ENCODE peak calls at places on chromosomes 2 and 18, in five cellular contexts. One of them, this sample, is unnamed.

GRCh38 chr2:96808176-96808837 is 7.8 kb upstream of the CNNM3 start:
- DNase-seq in neuronal stem cell: no peak
- DNase-seq in IMR-90: no peak
- DNase-seq in mesenchymal stem cell: no peak
- DNase-seq in H1: no peak
- DNase-seq in this sample: no peak

GRCh38 chr18:77042583-77042982 is 90.0 kb downstream of the MBP start:
- DNase-seq in neuronal stem cell: no peak
- DNase-seq in IMR-90: no peak
- DNase-seq in mesenchymal stem cell: no peak
- DNase-seq in H1: no peak
- DNase-seq in this sample: peak; percentile 75

GRCh38 chr2:74894261-74895030 is 60.5 kb downstream of the HK2 start:
- DNase-seq in neuronal stem cell: no peak
- DNase-seq in IMR-90: peak; percentile 78
- DNase-seq in mesenchymal stem cell: peak; percentile 66
- DNase-seq in H1: no peak
- DNase-seq in this sample: peak; percentile 37

GRCh38 chr2:67650292-67651133 is 253.4 kb downstream of the ETAA1 start:
- DNase-seq in neuronal stem cell: peak; percentile 58
- DNase-seq in IMR-90: peak; percentile 96
- DNase-seq in mesenchymal stem cell: peak; percentile 91
- DNase-seq in H1: peak; percentile 38
- DNase-seq in this sample: peak; percentile 31

GRCh38 chr2:172102159-172102857 is 392 bp downstream of the DLX2 start:
- DNase-seq in neuronal stem cell: no peak
- DNase-seq in IMR-90: peak; percentile 61
- DNase-seq in mesenchymal stem cell: peak; percentile 59
- DNase-seq in H1: no peak
- DNase-seq in this sample: peak; percentile 74

GRCh38 chr2:41966431-41966893 is 81.4 kb upstream of the PKDCC start:
- DNase-seq in neuronal stem cell: no peak
- DNase-seq in IMR-90: peak; percentile 96
- DNase-seq in mesenchymal stem cell: peak; percentile 96
- DNase-seq in H1: no peak
- DNase-seq in this sample: peak; percentile 69

GRCh38 chr2:224302952-224303351 is 99.0 kb downstream of the FAM124B start:
- DNase-seq in neuronal stem cell: no peak
- DNase-seq in IMR-90: no peak
- DNase-seq in mesenchymal stem cell: no peak
- DNase-seq in H1: no peak
- DNase-seq in this sample: no peak

GRCh38 chr2:231331533-231331932 is 64.0 kb upstream of the B3GNT7 start:
- DNase-seq in neuronal stem cell: no peak
- DNase-seq in IMR-90: no peak
- DNase-seq in mesenchymal stem cell: no peak
- DNase-seq in H1: no peak
- DNase-seq in this sample: no peak

GRCh38 chr2:98937906-98938305 is 1.9 kb upstream of the CRACDL start:
- DNase-seq in neuronal stem cell: no peak
- DNase-seq in IMR-90: no peak
- DNase-seq in mesenchymal stem cell: no peak
- DNase-seq in H1: no peak
- DNase-seq in this sample: no peak

GRCh38 chr2:113200236-113200635 is 26.5 kb downstream of the PSD4 start:
- DNase-seq in neuronal stem cell: no peak
- DNase-seq in IMR-90: no peak
- DNase-seq in mesenchymal stem cell: no peak
- DNase-seq in H1: peak; percentile 13
- DNase-seq in this sample: no peak

GRCh38 chr2:113198790-113199612 is 25.2 kb downstream of the PSD4 start:
- DNase-seq in neuronal stem cell: peak; percentile 74
- DNase-seq in IMR-90: peak; percentile 47
- DNase-seq in mesenchymal stem cell: peak; percentile 72
- DNase-seq in H1: peak; percentile 54
- DNase-seq in this sample: peak; percentile 85

GRCh38 chr2:113197347-113198047 is 23.7 kb downstream of the PSD4 start:
- DNase-seq in neuronal stem cell: no peak
- DNase-seq in IMR-90: no peak
- DNase-seq in mesenchymal stem cell: no peak
- DNase-seq in H1: no peak
- DNase-seq in this sample: no peak

GRCh38 chr2:113196839-113197238 is 23.1 kb downstream of the PSD4 start:
- DNase-seq in neuronal stem cell: no peak
- DNase-seq in IMR-90: no peak
- DNase-seq in mesenchymal stem cell: no peak
- DNase-seq in H1: no peak
- DNase-seq in this sample: no peak

DNA sequence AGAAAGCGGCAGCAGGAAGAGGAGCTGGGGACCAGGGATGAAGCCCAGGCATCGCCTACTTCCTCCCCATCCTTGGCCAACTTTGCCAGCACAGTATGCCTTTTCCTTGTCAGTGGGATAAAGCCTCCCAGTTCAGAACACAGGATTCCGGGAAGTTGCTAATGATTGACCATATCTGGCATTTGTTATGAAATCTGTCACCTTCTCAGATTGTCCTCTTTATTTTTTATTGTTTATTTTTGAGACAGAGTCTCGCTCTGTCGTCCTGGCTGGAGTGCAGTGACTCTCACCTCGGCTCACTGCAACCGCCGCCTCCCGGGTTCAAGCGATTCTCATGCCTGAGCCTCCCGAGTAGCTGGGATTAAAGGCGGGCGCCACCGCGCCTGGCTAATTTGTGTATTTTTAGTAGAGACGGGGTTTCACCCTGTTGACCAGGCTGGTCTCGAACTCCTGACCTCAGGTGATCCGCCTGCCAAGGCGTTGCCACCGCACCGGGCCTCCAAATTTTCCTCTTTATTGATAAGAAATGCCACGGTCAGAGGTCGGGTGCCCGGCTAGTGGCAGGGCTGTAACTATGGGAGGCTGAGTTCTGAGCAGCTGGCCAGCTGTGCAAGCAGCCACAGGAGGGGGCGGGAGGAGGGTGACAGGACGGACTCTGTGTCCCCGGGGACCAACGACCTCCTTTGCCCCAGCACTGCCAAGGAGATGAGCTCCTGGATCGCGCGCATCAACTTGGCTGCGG is 24.4 kb downstream of the PSD4 start:
- DNase-seq in neuronal stem cell: no peak
- DNase-seq in IMR-90: no peak
- DNase-seq in mesenchymal stem cell: no peak
- DNase-seq in H1: no peak
- DNase-seq in this sample: no peak
- H3K9ac ChIP-seq in neuronal stem cell: peak overlapping the region; percentile 61
- H3K9ac ChIP-seq in IMR-90: no peak overlapping the region
- H3K9ac ChIP-seq in mesenchymal stem cell: peak overlapping the region; percentile 86
- H3K9ac ChIP-seq in H1: no peak overlapping the region
- H3K9ac ChIP-seq in this sample: no peak overlapping the region

DNA sequence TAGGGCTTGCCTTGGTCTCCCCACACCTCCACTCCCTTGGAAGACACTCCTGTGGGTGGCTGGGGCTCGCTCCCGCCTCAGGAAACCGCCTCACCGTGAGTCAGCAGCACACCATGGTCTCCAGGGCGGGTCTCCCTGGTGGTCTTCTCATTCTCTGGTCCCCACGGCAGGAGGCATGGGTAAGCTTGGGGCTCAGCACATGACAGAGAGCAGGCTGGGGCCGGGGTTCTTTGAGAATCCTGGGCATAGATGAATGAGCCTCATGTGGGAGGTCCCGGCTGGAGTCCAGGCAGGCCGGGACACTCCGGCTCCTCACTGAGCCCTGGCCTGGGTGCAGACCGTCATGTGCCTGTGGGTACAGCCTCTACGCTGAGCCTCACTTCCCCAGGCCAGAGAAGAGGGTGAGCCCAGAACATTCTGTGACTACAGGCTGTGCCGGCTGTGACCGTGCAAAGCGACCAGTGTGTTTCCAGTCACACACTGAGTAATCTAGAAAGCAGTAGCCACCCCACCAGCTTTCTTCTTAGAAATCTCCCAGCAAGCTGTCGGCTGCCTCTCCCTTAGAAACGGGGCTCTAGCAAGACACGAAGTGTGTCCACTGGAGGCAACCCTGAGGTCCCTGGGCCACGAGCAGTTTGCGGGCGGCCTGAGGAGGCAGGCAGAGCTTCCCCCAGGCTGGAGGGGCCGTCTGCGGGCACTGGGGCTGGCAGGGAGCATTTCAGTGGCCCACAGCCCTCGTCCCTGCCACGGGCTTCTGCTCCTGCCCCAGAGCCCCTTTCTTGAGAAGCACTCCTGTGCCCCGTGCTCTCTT is 93.1 kb downstream of the RHOB start:
- DNase-seq in neuronal stem cell: no peak
- DNase-seq in IMR-90: no peak
- DNase-seq in mesenchymal stem cell: no peak
- DNase-seq in H1: no peak
- DNase-seq in this sample: no peak
- H3K23ac ChIP-seq in neuronal stem cell: peak overlapping the region; percentile 76
- H3K23ac ChIP-seq in IMR-90: no peak overlapping the region
- H3K23ac ChIP-seq in mesenchymal stem cell: no peak overlapping the region
- H3K23ac ChIP-seq in H1: no peak overlapping the region
- H3K23ac ChIP-seq in this sample: no peak overlapping the region

DNA sequence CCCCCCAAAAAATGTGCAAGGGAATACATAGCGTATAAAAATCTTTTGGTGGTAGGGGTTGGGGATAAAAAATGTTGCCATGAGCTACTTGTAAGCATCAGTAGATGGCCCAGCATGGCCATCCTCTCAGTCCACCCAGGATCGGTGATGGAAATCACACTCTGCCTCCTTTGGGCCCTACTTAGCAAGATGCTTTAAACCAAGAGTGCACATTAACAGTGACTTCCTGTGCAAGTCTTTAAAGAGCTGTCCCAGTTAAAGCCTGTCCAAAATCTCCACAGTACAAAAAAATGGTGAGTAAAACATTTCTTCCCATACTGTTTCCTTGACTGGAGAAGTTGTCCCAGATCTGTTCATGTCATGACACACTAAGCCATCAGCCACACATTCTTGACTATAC is 18.0 kb downstream of the ANKRD44 start:
- DNase-seq in neuronal stem cell: no peak
- DNase-seq in IMR-90: no peak
- DNase-seq in mesenchymal stem cell: no peak
- DNase-seq in H1: no peak
- DNase-seq in this sample: no peak
- H3K4me2 ChIP-seq in neuronal stem cell: no peak overlapping the region
- H3K4me2 ChIP-seq in IMR-90: no peak overlapping the region
- H3K4me2 ChIP-seq in mesenchymal stem cell: no peak overlapping the region
- H3K4me2 ChIP-seq in H1: no peak overlapping the region
- H3K4me2 ChIP-seq in this sample: no peak overlapping the region

GRCh38 chr2:168138369-168138768 is 109.0 kb downstream of the STK39 start:
- DNase-seq in neuronal stem cell: no peak
- DNase-seq in IMR-90: no peak
- DNase-seq in mesenchymal stem cell: no peak
- DNase-seq in H1: no peak
- DNase-seq in this sample: no peak
- H3K9ac ChIP-seq in neuronal stem cell: no peak overlapping the region
- H3K9ac ChIP-seq in IMR-90: no peak overlapping the region
- H3K9ac ChIP-seq in mesenchymal stem cell: no peak overlapping the region
- H3K9ac ChIP-seq in H1: no peak overlapping the region
- H3K9ac ChIP-seq in this sample: no peak overlapping the region

GRCh38 chr2:111983478-111984212 is 71.4 kb upstream of the TMEM87B start:
- DNase-seq in neuronal stem cell: no peak
- DNase-seq in IMR-90: peak; percentile 19
- DNase-seq in mesenchymal stem cell: no peak
- DNase-seq in H1: no peak
- DNase-seq in this sample: peak; percentile 15
- H3K23ac ChIP-seq in neuronal stem cell: peak overlapping the region; percentile 83
- H3K23ac ChIP-seq in IMR-90: no peak overlapping the region
- H3K23ac ChIP-seq in mesenchymal stem cell: no peak overlapping the region
- H3K23ac ChIP-seq in H1: no peak overlapping the region
- H3K23ac ChIP-seq in this sample: no peak overlapping the region

GRCh38 chr2:64812298-64812697 is 158.6 kb upstream of the SERTAD2 start:
- DNase-seq in neuronal stem cell: no peak
- DNase-seq in IMR-90: no peak
- DNase-seq in mesenchymal stem cell: no peak
- DNase-seq in H1: no peak
- DNase-seq in this sample: no peak

GRCh38 chr2:64807417-64807816 is 153.7 kb upstream of the SERTAD2 start:
- DNase-seq in neuronal stem cell: no peak
- DNase-seq in IMR-90: peak; percentile 100
- DNase-seq in mesenchymal stem cell: peak; percentile 97
- DNase-seq in H1: no peak
- DNase-seq in this sample: peak; percentile 98

GRCh38 chr2:64808736-64809135 is 155.0 kb upstream of the SERTAD2 start:
- DNase-seq in neuronal stem cell: no peak
- DNase-seq in IMR-90: no peak
- DNase-seq in mesenchymal stem cell: no peak
- DNase-seq in H1: no peak
- DNase-seq in this sample: no peak

GRCh38 chr2:64804651-64805050 is 150.9 kb upstream of the SERTAD2 start:
- DNase-seq in neuronal stem cell: no peak
- DNase-seq in IMR-90: peak; percentile 41
- DNase-seq in mesenchymal stem cell: peak; percentile 85
- DNase-seq in H1: no peak
- DNase-seq in this sample: no peak

GRCh38 chr2:64808092-64808491 is 154.4 kb upstream of the SERTAD2 start:
- DNase-seq in neuronal stem cell: no peak
- DNase-seq in IMR-90: no peak
- DNase-seq in mesenchymal stem cell: no peak
- DNase-seq in H1: no peak
- DNase-seq in this sample: no peak
- H3K4me2 ChIP-seq in neuronal stem cell: no peak overlapping the region
- H3K4me2 ChIP-seq in IMR-90: no peak overlapping the region
- H3K4me2 ChIP-seq in mesenchymal stem cell: no peak overlapping the region
- H3K4me2 ChIP-seq in H1: no peak overlapping the region
- H3K4me2 ChIP-seq in this sample: no peak overlapping the region